ENCODE peak calls at places on chromosomes 3 and 15, in eight cellular contexts. One of them, this sample, is unnamed.

GRCh38 chr15:58227706-58228543 is 89.7 kb downstream of the AQP9 start:
- DNase-seq in activated CD4-positive, CD25-positive, alpha-beta regulatory T cell: peak; percentile 44
- DNase-seq in RWPE2: no peak
- DNase-seq in CD4-positive, alpha-beta T cell: peak; percentile 53
- DNase-seq in A549: peak; percentile 75
- DNase-seq in GM03348: peak; percentile 76
- DNase-seq in kidney glomerular epithelial cell: peak; percentile 68
- DNase-seq in NCI-H1436: peak; percentile 77
- DNase-seq in this sample: no peak

GRCh38 chr3:189720746-189721426 is 89.7 kb downstream of the TP63 start:
- DNase-seq in CD4-positive, alpha-beta T cell: no peak
- DNase-seq in kidney glomerular epithelial cell: no peak
- DNase-seq in NCI-H1436: no peak
- DNase-seq in A549: no peak
- DNase-seq in activated CD4-positive, CD25-positive, alpha-beta regulatory T cell: no peak
- DNase-seq in GM03348: no peak
- DNase-seq in RWPE2: no peak
- DNase-seq in this sample: no peak

GRCh38 chr15:56891852-56892251 is 26.6 kb upstream of the TCF12 start:
- DNase-seq in GM03348: no peak
- DNase-seq in kidney glomerular epithelial cell: no peak
- DNase-seq in CD4-positive, alpha-beta T cell: no peak
- DNase-seq in NCI-H1436: no peak
- DNase-seq in A549: no peak
- DNase-seq in RWPE2: no peak
- DNase-seq in activated CD4-positive, CD25-positive, alpha-beta regulatory T cell: no peak
- DNase-seq in this sample: no peak

GRCh38 chr3:16509721-16510619 is 3.5 kb downstream of the RFTN1 start:
- DNase-seq in kidney glomerular epithelial cell: no peak
- DNase-seq in A549: no peak
- DNase-seq in NCI-H1436: no peak
- DNase-seq in CD4-positive, alpha-beta T cell: no peak
- DNase-seq in RWPE2: no peak
- DNase-seq in activated CD4-positive, CD25-positive, alpha-beta regulatory T cell: no peak
- DNase-seq in GM03348: no peak
- DNase-seq in this sample: no peak

GRCh38 chr3:126161309-126161708 is 19.1 kb downstream of the ALDH1L1 start:
- DNase-seq in activated CD4-positive, CD25-positive, alpha-beta regulatory T cell: no peak
- DNase-seq in kidney glomerular epithelial cell: no peak
- DNase-seq in NCI-H1436: no peak
- DNase-seq in RWPE2: no peak
- DNase-seq in GM03348: no peak
- DNase-seq in A549: no peak
- DNase-seq in CD4-positive, alpha-beta T cell: no peak
- DNase-seq in this sample: no peak

GRCh38 chr3:33187368-33187634 is 31.3 kb downstream of the SUSD5 start:
- DNase-seq in CD4-positive, alpha-beta T cell: no peak
- DNase-seq in activated CD4-positive, CD25-positive, alpha-beta regulatory T cell: no peak
- DNase-seq in kidney glomerular epithelial cell: no peak
- DNase-seq in GM03348: no peak
- DNase-seq in A549: no peak
- DNase-seq in RWPE2: no peak
- DNase-seq in NCI-H1436: no peak
- DNase-seq in this sample: no peak

GRCh38 chr3:85950435-85950834 is 991.6 kb downstream of the CADM2 start:
- DNase-seq in CD4-positive, alpha-beta T cell: no peak
- DNase-seq in activated CD4-positive, CD25-positive, alpha-beta regulatory T cell: no peak
- DNase-seq in RWPE2: no peak
- DNase-seq in NCI-H1436: no peak
- DNase-seq in GM03348: no peak
- DNase-seq in kidney glomerular epithelial cell: no peak
- DNase-seq in A549: no peak
- DNase-seq in this sample: no peak

GRCh38 chr3:45984331-45985312 is 11.0 kb downstream of the FYCO1 start:
- DNase-seq in A549: no peak
- DNase-seq in activated CD4-positive, CD25-positive, alpha-beta regulatory T cell: no peak
- DNase-seq in GM03348: no peak
- DNase-seq in CD4-positive, alpha-beta T cell: no peak
- DNase-seq in kidney glomerular epithelial cell: no peak
- DNase-seq in NCI-H1436: no peak
- DNase-seq in RWPE2: no peak
- DNase-seq in this sample: no peak

GRCh38 chr15:95972136-95972553 is 358.4 kb upstream of the NR2F2 start:
- DNase-seq in GM03348: peak; percentile 80
- DNase-seq in activated CD4-positive, CD25-positive, alpha-beta regulatory T cell: no peak
- DNase-seq in CD4-positive, alpha-beta T cell: no peak
- DNase-seq in RWPE2: no peak
- DNase-seq in kidney glomerular epithelial cell: no peak
- DNase-seq in A549: no peak
- DNase-seq in NCI-H1436: no peak
- DNase-seq in this sample: no peak

GRCh38 chr3:16359331-16359730 is 94.3 kb downstream of the OXNAD1 start:
- DNase-seq in A549: no peak
- DNase-seq in kidney glomerular epithelial cell: no peak
- DNase-seq in CD4-positive, alpha-beta T cell: no peak
- DNase-seq in activated CD4-positive, CD25-positive, alpha-beta regulatory T cell: no peak
- DNase-seq in NCI-H1436: no peak
- DNase-seq in RWPE2: no peak
- DNase-seq in GM03348: no peak
- DNase-seq in this sample: no peak

GRCh38 chr3:117671707-117672318 is 962.2 kb downstream of the TUSC7 start:
- DNase-seq in GM03348: no peak
- DNase-seq in A549: no peak
- DNase-seq in activated CD4-positive, CD25-positive, alpha-beta regulatory T cell: no peak
- DNase-seq in RWPE2: no peak
- DNase-seq in kidney glomerular epithelial cell: no peak
- DNase-seq in NCI-H1436: no peak
- DNase-seq in CD4-positive, alpha-beta T cell: no peak
- DNase-seq in this sample: no peak

GRCh38 chr3:17030438-17030837 is 145.7 kb downstream of the PLCL2 start:
- DNase-seq in A549: no peak
- DNase-seq in GM03348: no peak
- DNase-seq in CD4-positive, alpha-beta T cell: no peak
- DNase-seq in kidney glomerular epithelial cell: no peak
- DNase-seq in NCI-H1436: no peak
- DNase-seq in activated CD4-positive, CD25-positive, alpha-beta regulatory T cell: no peak
- DNase-seq in RWPE2: no peak
- DNase-seq in this sample: no peak

GRCh38 chr3:148643389-148643840 is 54.3 kb upstream of the AGTR1 start:
- DNase-seq in RWPE2: no peak
- DNase-seq in CD4-positive, alpha-beta T cell: no peak
- DNase-seq in kidney glomerular epithelial cell: no peak
- DNase-seq in GM03348: peak; percentile 47
- DNase-seq in A549: no peak
- DNase-seq in activated CD4-positive, CD25-positive, alpha-beta regulatory T cell: no peak
- DNase-seq in NCI-H1436: no peak
- DNase-seq in this sample: no peak

GRCh38 chr15:49380912-49381311 is 42.1 kb upstream of the FGF7 start:
- DNase-seq in kidney glomerular epithelial cell: no peak
- DNase-seq in activated CD4-positive, CD25-positive, alpha-beta regulatory T cell: no peak
- DNase-seq in NCI-H1436: no peak
- DNase-seq in RWPE2: no peak
- DNase-seq in A549: no peak
- DNase-seq in GM03348: no peak
- DNase-seq in CD4-positive, alpha-beta T cell: no peak
- DNase-seq in this sample: no peak

GRCh38 chr3:155038203-155038554 is 41.9 kb upstream of the MME start:
- DNase-seq in CD4-positive, alpha-beta T cell: no peak
- DNase-seq in NCI-H1436: no peak
- DNase-seq in kidney glomerular epithelial cell: no peak
- DNase-seq in A549: no peak
- DNase-seq in RWPE2: no peak
- DNase-seq in GM03348: no peak
- DNase-seq in activated CD4-positive, CD25-positive, alpha-beta regulatory T cell: no peak
- DNase-seq in this sample: no peak

GRCh38 chr3:130386604-130387263 is 41.3 kb downstream of the COL6A5 start:
- DNase-seq in CD4-positive, alpha-beta T cell: no peak
- DNase-seq in GM03348: no peak
- DNase-seq in RWPE2: no peak
- DNase-seq in activated CD4-positive, CD25-positive, alpha-beta regulatory T cell: no peak
- DNase-seq in A549: no peak
- DNase-seq in NCI-H1436: no peak
- DNase-seq in kidney glomerular epithelial cell: peak; percentile 54
- DNase-seq in this sample: no peak

GRCh38 chr15:35925634-35926380 is 379.8 kb upstream of the DPH6 start:
- DNase-seq in NCI-H1436: no peak
- DNase-seq in CD4-positive, alpha-beta T cell: no peak
- DNase-seq in activated CD4-positive, CD25-positive, alpha-beta regulatory T cell: no peak
- DNase-seq in RWPE2: no peak
- DNase-seq in kidney glomerular epithelial cell: peak; percentile 36
- DNase-seq in A549: peak; percentile 0
- DNase-seq in GM03348: peak; percentile 3
- DNase-seq in this sample: no peak

GRCh38 chr3:42262525-42262924 is 3.5 kb downstream of the CCK start:
- DNase-seq in kidney glomerular epithelial cell: peak; percentile 18
- DNase-seq in CD4-positive, alpha-beta T cell: no peak
- DNase-seq in A549: peak; percentile 14
- DNase-seq in GM03348: peak; percentile 26
- DNase-seq in activated CD4-positive, CD25-positive, alpha-beta regulatory T cell: no peak
- DNase-seq in RWPE2: peak; percentile 75
- DNase-seq in NCI-H1436: no peak
- DNase-seq in this sample: no peak

GRCh38 chr3:36705015-36705414 is 59.3 kb downstream of the DCLK3 start:
- DNase-seq in GM03348: no peak
- DNase-seq in activated CD4-positive, CD25-positive, alpha-beta regulatory T cell: no peak
- DNase-seq in CD4-positive, alpha-beta T cell: no peak
- DNase-seq in NCI-H1436: no peak
- DNase-seq in A549: no peak
- DNase-seq in RWPE2: no peak
- DNase-seq in kidney glomerular epithelial cell: no peak
- DNase-seq in this sample: no peak

GRCh38 chr15:63448261-63448660 is 56.1 kb upstream of the USP3 start:
- DNase-seq in A549: no peak
- DNase-seq in NCI-H1436: no peak
- DNase-seq in CD4-positive, alpha-beta T cell: no peak
- DNase-seq in RWPE2: no peak
- DNase-seq in activated CD4-positive, CD25-positive, alpha-beta regulatory T cell: no peak
- DNase-seq in kidney glomerular epithelial cell: no peak
- DNase-seq in GM03348: no peak
- DNase-seq in this sample: no peak

GRCh38 chr3:67524046-67524445 is 130.4 kb downstream of the SUCLG2 start:
- DNase-seq in GM03348: peak; percentile 9
- DNase-seq in A549: no peak
- DNase-seq in NCI-H1436: no peak
- DNase-seq in kidney glomerular epithelial cell: no peak
- DNase-seq in CD4-positive, alpha-beta T cell: no peak
- DNase-seq in RWPE2: no peak
- DNase-seq in activated CD4-positive, CD25-positive, alpha-beta regulatory T cell: no peak
- DNase-seq in this sample: no peak

GRCh38 chr15:25435474-25436243 is 3.2 kb downstream of the UBE3A start:
- DNase-seq in NCI-H1436: no peak
- DNase-seq in RWPE2: no peak
- DNase-seq in activated CD4-positive, CD25-positive, alpha-beta regulatory T cell: no peak
- DNase-seq in kidney glomerular epithelial cell: no peak
- DNase-seq in GM03348: no peak
- DNase-seq in CD4-positive, alpha-beta T cell: no peak
- DNase-seq in A549: no peak
- DNase-seq in this sample: no peak

GRCh38 chr3:139109271-139109670 is 64.6 kb upstream of the PRR23C start:
- DNase-seq in CD4-positive, alpha-beta T cell: no peak
- DNase-seq in NCI-H1436: no peak
- DNase-seq in activated CD4-positive, CD25-positive, alpha-beta regulatory T cell: no peak
- DNase-seq in RWPE2: no peak
- DNase-seq in A549: no peak
- DNase-seq in GM03348: no peak
- DNase-seq in kidney glomerular epithelial cell: no peak
- DNase-seq in this sample: no peak

GRCh38 chr3:50271314-50272072 is 2.5 kb downstream of the SEMA3B start:
- DNase-seq in kidney glomerular epithelial cell: no peak
- DNase-seq in activated CD4-positive, CD25-positive, alpha-beta regulatory T cell: no peak
- DNase-seq in NCI-H1436: no peak
- DNase-seq in GM03348: no peak
- DNase-seq in A549: no peak
- DNase-seq in CD4-positive, alpha-beta T cell: no peak
- DNase-seq in RWPE2: no peak
- DNase-seq in this sample: no peak

GRCh38 chr3:4633078-4634004 is 140.2 kb downstream of the ITPR1 start:
- DNase-seq in CD4-positive, alpha-beta T cell: no peak
- DNase-seq in NCI-H1436: no peak
- DNase-seq in RWPE2: no peak
- DNase-seq in kidney glomerular epithelial cell: peak; percentile 83
- DNase-seq in GM03348: peak; percentile 83
- DNase-seq in activated CD4-positive, CD25-positive, alpha-beta regulatory T cell: no peak
- DNase-seq in A549: peak; percentile 69
- DNase-seq in this sample: peak; percentile 19

GRCh38 chr15:69568621-69569020 is 116.0 kb downstream of the RPLP1 start:
- DNase-seq in RWPE2: no peak
- DNase-seq in NCI-H1436: no peak
- DNase-seq in activated CD4-positive, CD25-positive, alpha-beta regulatory T cell: no peak
- DNase-seq in A549: no peak
- DNase-seq in kidney glomerular epithelial cell: peak; percentile 79
- DNase-seq in CD4-positive, alpha-beta T cell: no peak
- DNase-seq in GM03348: peak; percentile 78
- DNase-seq in this sample: no peak

GRCh38 chr3:125381743-125382142 is 6.6 kb upstream of the ZNF148 start:
- DNase-seq in A549: no peak
- DNase-seq in RWPE2: no peak
- DNase-seq in GM03348: peak; percentile 59
- DNase-seq in CD4-positive, alpha-beta T cell: no peak
- DNase-seq in NCI-H1436: no peak
- DNase-seq in activated CD4-positive, CD25-positive, alpha-beta regulatory T cell: no peak
- DNase-seq in kidney glomerular epithelial cell: peak; percentile 49
- DNase-seq in this sample: no peak

GRCh38 chr3:71478568-71478967 is 105.0 kb downstream of the FOXP1 start:
- DNase-seq in activated CD4-positive, CD25-positive, alpha-beta regulatory T cell: peak; percentile 14
- DNase-seq in GM03348: no peak
- DNase-seq in CD4-positive, alpha-beta T cell: peak; percentile 52
- DNase-seq in A549: no peak
- DNase-seq in NCI-H1436: no peak
- DNase-seq in kidney glomerular epithelial cell: peak; percentile 15
- DNase-seq in RWPE2: no peak
- DNase-seq in this sample: no peak

GRCh38 chr15:63476229-63476632 is 28.2 kb upstream of the USP3 start:
- DNase-seq in CD4-positive, alpha-beta T cell: no peak
- DNase-seq in kidney glomerular epithelial cell: peak; percentile 94
- DNase-seq in NCI-H1436: no peak
- DNase-seq in GM03348: peak; percentile 87
- DNase-seq in activated CD4-positive, CD25-positive, alpha-beta regulatory T cell: no peak
- DNase-seq in A549: peak; percentile 89
- DNase-seq in RWPE2: no peak
- DNase-seq in this sample: no peak

GRCh38 chr15:73956276-73957086 is 30.2 kb downstream of the LOXL1 start:
- DNase-seq in RWPE2: peak; percentile 96
- DNase-seq in GM03348: peak; percentile 95
- DNase-seq in A549: no peak
- DNase-seq in activated CD4-positive, CD25-positive, alpha-beta regulatory T cell: no peak
- DNase-seq in CD4-positive, alpha-beta T cell: no peak
- DNase-seq in NCI-H1436: no peak
- DNase-seq in kidney glomerular epithelial cell: peak; percentile 96
- DNase-seq in this sample: no peak

GRCh38 chr3:183527421-183527979 is 28.0 kb downstream of the KLHL6 start:
- DNase-seq in activated CD4-positive, CD25-positive, alpha-beta regulatory T cell: no peak
- DNase-seq in kidney glomerular epithelial cell: no peak
- DNase-seq in NCI-H1436: no peak
- DNase-seq in CD4-positive, alpha-beta T cell: no peak
- DNase-seq in RWPE2: no peak
- DNase-seq in A549: no peak
- DNase-seq in GM03348: no peak
- DNase-seq in this sample: no peak

GRCh38 chr3:157130138-157130880 is 29.6 kb downstream of the CCNL1 start:
- DNase-seq in RWPE2: peak; percentile 81
- DNase-seq in kidney glomerular epithelial cell: peak; percentile 56
- DNase-seq in CD4-positive, alpha-beta T cell: peak; percentile 80
- DNase-seq in A549: peak; percentile 75
- DNase-seq in GM03348: peak; percentile 60
- DNase-seq in NCI-H1436: peak; percentile 72
- DNase-seq in activated CD4-positive, CD25-positive, alpha-beta regulatory T cell: peak; percentile 38
- DNase-seq in this sample: peak; percentile 75

GRCh38 chr3:43584043-43584826 is 37.6 kb downstream of the ANO10 start:
- DNase-seq in RWPE2: no peak
- DNase-seq in CD4-positive, alpha-beta T cell: no peak
- DNase-seq in activated CD4-positive, CD25-positive, alpha-beta regulatory T cell: no peak
- DNase-seq in kidney glomerular epithelial cell: no peak
- DNase-seq in NCI-H1436: no peak
- DNase-seq in A549: no peak
- DNase-seq in GM03348: no peak
- DNase-seq in this sample: no peak

GRCh38 chr3:3705090-3705775 is 94.0 kb upstream of the LRRN1 start:
- DNase-seq in A549: no peak
- DNase-seq in CD4-positive, alpha-beta T cell: no peak
- DNase-seq in activated CD4-positive, CD25-positive, alpha-beta regulatory T cell: no peak
- DNase-seq in GM03348: no peak
- DNase-seq in kidney glomerular epithelial cell: no peak
- DNase-seq in RWPE2: no peak
- DNase-seq in NCI-H1436: no peak
- DNase-seq in this sample: peak; percentile 8

This sample was measured in C1 segment of cervical spinal cord.